ENCODE peak calls at places on chromosomes 1 and 21, in ten cellular contexts. One of them, this sample, is unnamed.

GRCh38 chr1:214123061-214123784 is 135.4 kb downstream of the PROX1 start:
- DNase-seq in activated T-cell treated with anti-CD3 and anti-CD28 coated beads for 1 hour: no peak
- DNase-seq in stimulated activated CD4-positive, alpha-beta T cell treated with anti-CD3 and anti-CD28 coated beads, TNF-alpha, amount 100 ng/mL, for 24 hours: no peak
- DNase-seq in IMR-90: peak
- DNase-seq in SW480: peak
- DNase-seq in mesenchymal stem cell: peak
- DNase-seq in pancreas: peak
- DNase-seq in PC-3: peak
- DNase-seq in activated CD4-positive, alpha-beta memory T cell treated with anti-CD3 and anti-CD28 coated beads, Interleukin-2, amount 10 ng/mL, durations not matched to agents 7 days and 5 days: no peak
- DNase-seq in NCI-H1105: peak
- DNase-seq in this sample: peak

GRCh38 chr1:196607940-196608339 is 300 bp downstream of the KCNT2 start:
- DNase-seq in SW480: no peak
- DNase-seq in IMR-90: no peak
- DNase-seq in PC-3: no peak
- DNase-seq in activated T-cell treated with anti-CD3 and anti-CD28 coated beads for 1 hour: no peak
- DNase-seq in stimulated activated CD4-positive, alpha-beta T cell treated with anti-CD3 and anti-CD28 coated beads, TNF-alpha, amount 100 ng/mL, for 24 hours: no peak
- DNase-seq in mesenchymal stem cell: no peak
- DNase-seq in NCI-H1105: peak
- DNase-seq in activated CD4-positive, alpha-beta memory T cell treated with anti-CD3 and anti-CD28 coated beads, Interleukin-2, amount 10 ng/mL, durations not matched to agents 7 days and 5 days: no peak
- DNase-seq in pancreas: no peak
- DNase-seq in this sample: no peak

GRCh38 chr21:36310016-36310415 is 10.0 kb upstream of the MORC3 start:
- DNase-seq in NCI-H1105: no peak
- DNase-seq in activated CD4-positive, alpha-beta memory T cell treated with anti-CD3 and anti-CD28 coated beads, Interleukin-2, amount 10 ng/mL, durations not matched to agents 7 days and 5 days: peak
- DNase-seq in SW480: no peak
- DNase-seq in pancreas: no peak
- DNase-seq in mesenchymal stem cell: no peak
- DNase-seq in activated T-cell treated with anti-CD3 and anti-CD28 coated beads for 1 hour: no peak
- DNase-seq in stimulated activated CD4-positive, alpha-beta T cell treated with anti-CD3 and anti-CD28 coated beads, TNF-alpha, amount 100 ng/mL, for 24 hours: peak
- DNase-seq in IMR-90: no peak
- DNase-seq in PC-3: no peak
- DNase-seq in this sample: no peak

GRCh38 chr1:203127672-203128611 is at the start of gene ADORA1:
- DNase-seq in PC-3: peak
- DNase-seq in NCI-H1105: peak
- DNase-seq in activated T-cell treated with anti-CD3 and anti-CD28 coated beads for 1 hour: no peak
- DNase-seq in mesenchymal stem cell: peak
- DNase-seq in stimulated activated CD4-positive, alpha-beta T cell treated with anti-CD3 and anti-CD28 coated beads, TNF-alpha, amount 100 ng/mL, for 24 hours: no peak
- DNase-seq in activated CD4-positive, alpha-beta memory T cell treated with anti-CD3 and anti-CD28 coated beads, Interleukin-2, amount 10 ng/mL, durations not matched to agents 7 days and 5 days: no peak
- DNase-seq in SW480: peak
- DNase-seq in IMR-90: peak
- DNase-seq in pancreas: peak
- DNase-seq in this sample: no peak

GRCh38 chr1:205325334-205325884 is 3.9 kb upstream of the NUAK2 start:
- DNase-seq in mesenchymal stem cell: peak
- DNase-seq in SW480: peak
- DNase-seq in activated CD4-positive, alpha-beta memory T cell treated with anti-CD3 and anti-CD28 coated beads, Interleukin-2, amount 10 ng/mL, durations not matched to agents 7 days and 5 days: peak
- DNase-seq in pancreas: peak
- DNase-seq in PC-3: peak
- DNase-seq in stimulated activated CD4-positive, alpha-beta T cell treated with anti-CD3 and anti-CD28 coated beads, TNF-alpha, amount 100 ng/mL, for 24 hours: no peak
- DNase-seq in activated T-cell treated with anti-CD3 and anti-CD28 coated beads for 1 hour: peak
- DNase-seq in NCI-H1105: peak
- DNase-seq in IMR-90: peak
- DNase-seq in this sample: peak

GRCh38 chr1:229171934-229172333 is 99.0 kb upstream of the RAB4A start:
- DNase-seq in activated CD4-positive, alpha-beta memory T cell treated with anti-CD3 and anti-CD28 coated beads, Interleukin-2, amount 10 ng/mL, durations not matched to agents 7 days and 5 days: no peak
- DNase-seq in PC-3: peak
- DNase-seq in SW480: no peak
- DNase-seq in activated T-cell treated with anti-CD3 and anti-CD28 coated beads for 1 hour: no peak
- DNase-seq in NCI-H1105: peak
- DNase-seq in stimulated activated CD4-positive, alpha-beta T cell treated with anti-CD3 and anti-CD28 coated beads, TNF-alpha, amount 100 ng/mL, for 24 hours: no peak
- DNase-seq in IMR-90: no peak
- DNase-seq in pancreas: peak
- DNase-seq in mesenchymal stem cell: no peak
- DNase-seq in this sample: no peak

GRCh38 chr1:173411835-173412742 is 65.0 kb upstream of the PRDX6 start:
- DNase-seq in stimulated activated CD4-positive, alpha-beta T cell treated with anti-CD3 and anti-CD28 coated beads, TNF-alpha, amount 100 ng/mL, for 24 hours: no peak
- DNase-seq in NCI-H1105: no peak
- DNase-seq in SW480: no peak
- DNase-seq in pancreas: no peak
- DNase-seq in PC-3: peak
- DNase-seq in activated CD4-positive, alpha-beta memory T cell treated with anti-CD3 and anti-CD28 coated beads, Interleukin-2, amount 10 ng/mL, durations not matched to agents 7 days and 5 days: no peak
- DNase-seq in activated T-cell treated with anti-CD3 and anti-CD28 coated beads for 1 hour: no peak
- DNase-seq in IMR-90: peak
- DNase-seq in mesenchymal stem cell: peak
- DNase-seq in this sample: no peak

GRCh38 chr1:41498809-41499208 is 14.3 kb upstream of the EDN2 start:
- DNase-seq in stimulated activated CD4-positive, alpha-beta T cell treated with anti-CD3 and anti-CD28 coated beads, TNF-alpha, amount 100 ng/mL, for 24 hours: no peak
- DNase-seq in IMR-90: peak
- DNase-seq in PC-3: peak
- DNase-seq in mesenchymal stem cell: no peak
- DNase-seq in SW480: peak
- DNase-seq in activated CD4-positive, alpha-beta memory T cell treated with anti-CD3 and anti-CD28 coated beads, Interleukin-2, amount 10 ng/mL, durations not matched to agents 7 days and 5 days: no peak
- DNase-seq in activated T-cell treated with anti-CD3 and anti-CD28 coated beads for 1 hour: no peak
- DNase-seq in NCI-H1105: no peak
- DNase-seq in pancreas: peak
- DNase-seq in this sample: no peak

GRCh38 chr1:29120955-29121485 is 2.7 kb downstream of the TMEM200B start:
- DNase-seq in NCI-H1105: peak
- DNase-seq in mesenchymal stem cell: peak
- DNase-seq in SW480: no peak
- DNase-seq in PC-3: no peak
- DNase-seq in IMR-90: peak
- DNase-seq in activated T-cell treated with anti-CD3 and anti-CD28 coated beads for 1 hour: peak
- DNase-seq in stimulated activated CD4-positive, alpha-beta T cell treated with anti-CD3 and anti-CD28 coated beads, TNF-alpha, amount 100 ng/mL, for 24 hours: peak
- DNase-seq in pancreas: peak
- DNase-seq in activated CD4-positive, alpha-beta memory T cell treated with anti-CD3 and anti-CD28 coated beads, Interleukin-2, amount 10 ng/mL, durations not matched to agents 7 days and 5 days: peak
- DNase-seq in this sample: no peak

GRCh38 chr1:221992427-221992826 is 250.5 kb upstream of the DUSP10 start:
- DNase-seq in SW480: no peak
- DNase-seq in stimulated activated CD4-positive, alpha-beta T cell treated with anti-CD3 and anti-CD28 coated beads, TNF-alpha, amount 100 ng/mL, for 24 hours: no peak
- DNase-seq in IMR-90: no peak
- DNase-seq in NCI-H1105: no peak
- DNase-seq in activated T-cell treated with anti-CD3 and anti-CD28 coated beads for 1 hour: no peak
- DNase-seq in mesenchymal stem cell: no peak
- DNase-seq in pancreas: no peak
- DNase-seq in activated CD4-positive, alpha-beta memory T cell treated with anti-CD3 and anti-CD28 coated beads, Interleukin-2, amount 10 ng/mL, durations not matched to agents 7 days and 5 days: no peak
- DNase-seq in PC-3: no peak
- DNase-seq in this sample: no peak

GRCh38 chr1:101166583-101167120 is 70.2 kb upstream of the S1PR1 start:
- DNase-seq in mesenchymal stem cell: no peak
- DNase-seq in SW480: no peak
- DNase-seq in stimulated activated CD4-positive, alpha-beta T cell treated with anti-CD3 and anti-CD28 coated beads, TNF-alpha, amount 100 ng/mL, for 24 hours: no peak
- DNase-seq in activated CD4-positive, alpha-beta memory T cell treated with anti-CD3 and anti-CD28 coated beads, Interleukin-2, amount 10 ng/mL, durations not matched to agents 7 days and 5 days: no peak
- DNase-seq in PC-3: no peak
- DNase-seq in pancreas: no peak
- DNase-seq in NCI-H1105: no peak
- DNase-seq in IMR-90: peak
- DNase-seq in activated T-cell treated with anti-CD3 and anti-CD28 coated beads for 1 hour: no peak
- DNase-seq in this sample: no peak

GRCh38 chr21:31609081-31609480 is 50.4 kb upstream of the SOD1 start:
- DNase-seq in IMR-90: no peak
- DNase-seq in SW480: no peak
- DNase-seq in activated T-cell treated with anti-CD3 and anti-CD28 coated beads for 1 hour: no peak
- DNase-seq in NCI-H1105: no peak
- DNase-seq in stimulated activated CD4-positive, alpha-beta T cell treated with anti-CD3 and anti-CD28 coated beads, TNF-alpha, amount 100 ng/mL, for 24 hours: no peak
- DNase-seq in PC-3: no peak
- DNase-seq in mesenchymal stem cell: no peak
- DNase-seq in activated CD4-positive, alpha-beta memory T cell treated with anti-CD3 and anti-CD28 coated beads, Interleukin-2, amount 10 ng/mL, durations not matched to agents 7 days and 5 days: no peak
- DNase-seq in pancreas: no peak
- DNase-seq in this sample: no peak

GRCh38 chr1:86940599-86940998 is 26.2 kb downstream of the HS2ST1 start:
- DNase-seq in mesenchymal stem cell: no peak
- DNase-seq in IMR-90: no peak
- DNase-seq in PC-3: no peak
- DNase-seq in NCI-H1105: no peak
- DNase-seq in SW480: no peak
- DNase-seq in activated T-cell treated with anti-CD3 and anti-CD28 coated beads for 1 hour: no peak
- DNase-seq in stimulated activated CD4-positive, alpha-beta T cell treated with anti-CD3 and anti-CD28 coated beads, TNF-alpha, amount 100 ng/mL, for 24 hours: no peak
- DNase-seq in pancreas: no peak
- DNase-seq in activated CD4-positive, alpha-beta memory T cell treated with anti-CD3 and anti-CD28 coated beads, Interleukin-2, amount 10 ng/mL, durations not matched to agents 7 days and 5 days: no peak
- DNase-seq in this sample: no peak

GRCh38 chr1:87980494-87980893 is 651.8 kb downstream of the LMO4 start:
- DNase-seq in SW480: no peak
- DNase-seq in IMR-90: no peak
- DNase-seq in mesenchymal stem cell: no peak
- DNase-seq in PC-3: no peak
- DNase-seq in activated CD4-positive, alpha-beta memory T cell treated with anti-CD3 and anti-CD28 coated beads, Interleukin-2, amount 10 ng/mL, durations not matched to agents 7 days and 5 days: no peak
- DNase-seq in pancreas: no peak
- DNase-seq in NCI-H1105: no peak
- DNase-seq in stimulated activated CD4-positive, alpha-beta T cell treated with anti-CD3 and anti-CD28 coated beads, TNF-alpha, amount 100 ng/mL, for 24 hours: no peak
- DNase-seq in activated T-cell treated with anti-CD3 and anti-CD28 coated beads for 1 hour: no peak
- DNase-seq in this sample: no peak

GRCh38 chr1:102872097-102872496 is 236.2 kb downstream of the COL11A1 start:
- DNase-seq in activated T-cell treated with anti-CD3 and anti-CD28 coated beads for 1 hour: no peak
- DNase-seq in IMR-90: no peak
- DNase-seq in PC-3: no peak
- DNase-seq in mesenchymal stem cell: no peak
- DNase-seq in stimulated activated CD4-positive, alpha-beta T cell treated with anti-CD3 and anti-CD28 coated beads, TNF-alpha, amount 100 ng/mL, for 24 hours: no peak
- DNase-seq in pancreas: no peak
- DNase-seq in SW480: no peak
- DNase-seq in activated CD4-positive, alpha-beta memory T cell treated with anti-CD3 and anti-CD28 coated beads, Interleukin-2, amount 10 ng/mL, durations not matched to agents 7 days and 5 days: no peak
- DNase-seq in NCI-H1105: no peak
- DNase-seq in this sample: no peak

GRCh38 chr1:53616927-53617326 is 122.0 kb downstream of the GLIS1 start:
- DNase-seq in SW480: no peak
- DNase-seq in mesenchymal stem cell: peak
- DNase-seq in PC-3: no peak
- DNase-seq in stimulated activated CD4-positive, alpha-beta T cell treated with anti-CD3 and anti-CD28 coated beads, TNF-alpha, amount 100 ng/mL, for 24 hours: no peak
- DNase-seq in activated CD4-positive, alpha-beta memory T cell treated with anti-CD3 and anti-CD28 coated beads, Interleukin-2, amount 10 ng/mL, durations not matched to agents 7 days and 5 days: no peak
- DNase-seq in pancreas: no peak
- DNase-seq in NCI-H1105: no peak
- DNase-seq in activated T-cell treated with anti-CD3 and anti-CD28 coated beads for 1 hour: no peak
- DNase-seq in IMR-90: peak
- DNase-seq in this sample: no peak

GRCh38 chr1:97943354-97943753 is 22.5 kb upstream of the DPYD start:
- DNase-seq in SW480: no peak
- DNase-seq in IMR-90: peak
- DNase-seq in activated CD4-positive, alpha-beta memory T cell treated with anti-CD3 and anti-CD28 coated beads, Interleukin-2, amount 10 ng/mL, durations not matched to agents 7 days and 5 days: no peak
- DNase-seq in activated T-cell treated with anti-CD3 and anti-CD28 coated beads for 1 hour: no peak
- DNase-seq in stimulated activated CD4-positive, alpha-beta T cell treated with anti-CD3 and anti-CD28 coated beads, TNF-alpha, amount 100 ng/mL, for 24 hours: no peak
- DNase-seq in mesenchymal stem cell: no peak
- DNase-seq in PC-3: no peak
- DNase-seq in pancreas: no peak
- DNase-seq in NCI-H1105: no peak
- DNase-seq in this sample: no peak

GRCh38 chr1:58576727-58577675 is at the start of gene TACSTD2:
- DNase-seq in pancreas: peak
- DNase-seq in PC-3: peak
- DNase-seq in mesenchymal stem cell: peak
- DNase-seq in SW480: peak
- DNase-seq in stimulated activated CD4-positive, alpha-beta T cell treated with anti-CD3 and anti-CD28 coated beads, TNF-alpha, amount 100 ng/mL, for 24 hours: no peak
- DNase-seq in activated T-cell treated with anti-CD3 and anti-CD28 coated beads for 1 hour: no peak
- DNase-seq in IMR-90: no peak
- DNase-seq in activated CD4-positive, alpha-beta memory T cell treated with anti-CD3 and anti-CD28 coated beads, Interleukin-2, amount 10 ng/mL, durations not matched to agents 7 days and 5 days: no peak
- DNase-seq in NCI-H1105: no peak
- DNase-seq in this sample: no peak